ENCODE peak calls at places on chromosome 17, in seven cellular contexts. One of them, this sample, is unnamed.

GRCh38 chr17:41530062-41531048 is 2.2 kb upstream of the KRT19 start:
- DNase-seq in A673: no peak
- DNase-seq in neural progenitor cell: no peak
- DNase-seq in astrocyte of the spinal cord: peak; percentile 87
- DNase-seq in transverse colon: peak; percentile 58
- DNase-seq in IMR-90: peak; percentile 93
- DNase-seq in fibroblast of mammary gland: peak; percentile 85
- DNase-seq in this sample: peak; percentile 85

GRCh38 chr17:47621293-47622178 is 28.2 kb upstream of the KPNB1 start:
- DNase-seq in A673: peak; percentile 73
- DNase-seq in neural progenitor cell: peak; percentile 30
- DNase-seq in astrocyte of the spinal cord: peak; percentile 96
- DNase-seq in transverse colon: no peak
- DNase-seq in IMR-90: peak; percentile 91
- DNase-seq in fibroblast of mammary gland: peak; percentile 88
- DNase-seq in this sample: peak; percentile 90

GRCh38 chr17:33137411-33137810 is 145.8 kb downstream of the SPACA3 start:
- DNase-seq in A673: peak; percentile 83
- DNase-seq in neural progenitor cell: no peak
- DNase-seq in astrocyte of the spinal cord: no peak
- DNase-seq in transverse colon: no peak
- DNase-seq in IMR-90: no peak
- DNase-seq in fibroblast of mammary gland: no peak
- DNase-seq in this sample: no peak

GRCh38 chr17:51598824-51599223 is 338.5 kb downstream of the UTP18 start:
- DNase-seq in A673: no peak
- DNase-seq in neural progenitor cell: no peak
- DNase-seq in astrocyte of the spinal cord: no peak
- DNase-seq in transverse colon: no peak
- DNase-seq in IMR-90: no peak
- DNase-seq in fibroblast of mammary gland: no peak
- DNase-seq in this sample: no peak

GRCh38 chr17:33080091-33080490 is 88.4 kb downstream of the SPACA3 start:
- DNase-seq in A673: no peak
- DNase-seq in neural progenitor cell: no peak
- DNase-seq in astrocyte of the spinal cord: no peak
- DNase-seq in transverse colon: peak; percentile 23
- DNase-seq in IMR-90: no peak
- DNase-seq in fibroblast of mammary gland: no peak
- DNase-seq in this sample: no peak

GRCh38 chr17:74274703-74275340 is 788 bp downstream of the DNAI2 start:
- DNase-seq in A673: no peak
- DNase-seq in neural progenitor cell: no peak
- DNase-seq in astrocyte of the spinal cord: no peak
- DNase-seq in transverse colon: no peak
- DNase-seq in IMR-90: no peak
- DNase-seq in fibroblast of mammary gland: no peak
- DNase-seq in this sample: no peak

GRCh38 chr17:64243340-64243739 is 19.7 kb downstream of the TEX2 start:
- DNase-seq in A673: no peak
- DNase-seq in neural progenitor cell: no peak
- DNase-seq in astrocyte of the spinal cord: no peak
- DNase-seq in transverse colon: no peak
- DNase-seq in IMR-90: no peak
- DNase-seq in fibroblast of mammary gland: no peak
- DNase-seq in this sample: no peak

GRCh38 chr17:57092171-57092570 is 7.1 kb downstream of the AKAP1 start:
- DNase-seq in A673: no peak
- DNase-seq in neural progenitor cell: no peak
- DNase-seq in astrocyte of the spinal cord: peak; percentile 79
- DNase-seq in transverse colon: no peak
- DNase-seq in IMR-90: peak; percentile 72
- DNase-seq in fibroblast of mammary gland: peak; percentile 57
- DNase-seq in this sample: peak; percentile 43

GRCh38 chr17:42233148-42233547 is 38.9 kb upstream of the GHDC start:
- DNase-seq in A673: no peak
- DNase-seq in neural progenitor cell: no peak
- DNase-seq in astrocyte of the spinal cord: no peak
- DNase-seq in transverse colon: no peak
- DNase-seq in IMR-90: peak; percentile 65
- DNase-seq in fibroblast of mammary gland: peak; percentile 36
- DNase-seq in this sample: peak; percentile 83

GRCh38 chr17:49490271-49490670 is 4.8 kb upstream of the NGFR start:
- DNase-seq in A673: no peak
- DNase-seq in neural progenitor cell: no peak
- DNase-seq in astrocyte of the spinal cord: no peak
- DNase-seq in transverse colon: no peak
- DNase-seq in IMR-90: no peak
- DNase-seq in fibroblast of mammary gland: no peak
- DNase-seq in this sample: no peak

GRCh38 chr17:56982312-56982711 is 4.4 kb downstream of the SCPEP1 start:
- DNase-seq in A673: no peak
- DNase-seq in neural progenitor cell: no peak
- DNase-seq in astrocyte of the spinal cord: no peak
- DNase-seq in transverse colon: no peak
- DNase-seq in IMR-90: no peak
- DNase-seq in fibroblast of mammary gland: no peak
- DNase-seq in this sample: no peak

GRCh38 chr17:77349976-77350830 is 209.4 kb downstream of the SEC14L1 start:
- DNase-seq in A673: no peak
- DNase-seq in neural progenitor cell: no peak
- DNase-seq in astrocyte of the spinal cord: peak; percentile 67
- DNase-seq in transverse colon: no peak
- DNase-seq in IMR-90: peak; percentile 86
- DNase-seq in fibroblast of mammary gland: peak; percentile 91
- DNase-seq in this sample: peak; percentile 82

GRCh38 chr17:76091526-76092285 is 11.9 kb downstream of the EXOC7 start:
- DNase-seq in A673: no peak
- DNase-seq in neural progenitor cell: no peak
- DNase-seq in astrocyte of the spinal cord: no peak
- DNase-seq in transverse colon: no peak
- DNase-seq in IMR-90: no peak
- DNase-seq in fibroblast of mammary gland: no peak
- DNase-seq in this sample: no peak

GRCh38 chr17:31561469-31562412 is 170.3 kb downstream of the RAB11FIP4 start:
- DNase-seq in A673: no peak
- DNase-seq in neural progenitor cell: no peak
- DNase-seq in astrocyte of the spinal cord: peak; percentile 53
- DNase-seq in transverse colon: no peak
- DNase-seq in IMR-90: peak; percentile 49
- DNase-seq in fibroblast of mammary gland: peak; percentile 56
- DNase-seq in this sample: peak; percentile 52

GRCh38 chr17:44105483-44105882 is 18.0 kb downstream of the HDAC5 start:
- DNase-seq in A673: no peak
- DNase-seq in neural progenitor cell: no peak
- DNase-seq in astrocyte of the spinal cord: no peak
- DNase-seq in transverse colon: no peak
- DNase-seq in IMR-90: no peak
- DNase-seq in fibroblast of mammary gland: no peak
- DNase-seq in this sample: no peak

GRCh38 chr17:65305116-65305515 is 167.9 kb downstream of the RGS9 start:
- DNase-seq in A673: no peak
- DNase-seq in neural progenitor cell: no peak
- DNase-seq in astrocyte of the spinal cord: no peak
- DNase-seq in transverse colon: no peak
- DNase-seq in IMR-90: no peak
- DNase-seq in fibroblast of mammary gland: no peak
- DNase-seq in this sample: no peak

GRCh38 chr17:79114455-79115301 is 40.1 kb downstream of the ENGASE start:
- DNase-seq in A673: peak; percentile 25
- DNase-seq in neural progenitor cell: peak; percentile 73
- DNase-seq in astrocyte of the spinal cord: no peak
- DNase-seq in transverse colon: peak; percentile 64
- DNase-seq in IMR-90: no peak
- DNase-seq in fibroblast of mammary gland: no peak
- DNase-seq in this sample: no peak

GRCh38 chr17:57612202-57613071 is 132.7 kb downstream of the CCDC182 start:
- DNase-seq in A673: peak; percentile 37
- DNase-seq in neural progenitor cell: peak; percentile 70
- DNase-seq in astrocyte of the spinal cord: no peak
- DNase-seq in transverse colon: no peak
- DNase-seq in IMR-90: no peak
- DNase-seq in fibroblast of mammary gland: no peak
- DNase-seq in this sample: no peak

GRCh38 chr17:47218896-47219430 is 9.8 kb downstream of the MYL4 start:
- DNase-seq in A673: no peak
- DNase-seq in neural progenitor cell: no peak
- DNase-seq in astrocyte of the spinal cord: no peak
- DNase-seq in transverse colon: no peak
- DNase-seq in IMR-90: no peak
- DNase-seq in fibroblast of mammary gland: no peak
- DNase-seq in this sample: no peak

GRCh38 chr17:15289285-15290185 is 24.4 kb upstream of the PMP22 start:
- DNase-seq in A673: no peak
- DNase-seq in neural progenitor cell: no peak
- DNase-seq in astrocyte of the spinal cord: peak; percentile 71
- DNase-seq in transverse colon: no peak
- DNase-seq in IMR-90: peak; percentile 89
- DNase-seq in fibroblast of mammary gland: peak; percentile 79
- DNase-seq in this sample: peak; percentile 57

GRCh38 chr17:68341482-68341881 is 50.2 kb downstream of the ARSG start:
- DNase-seq in A673: no peak
- DNase-seq in neural progenitor cell: peak; percentile 33
- DNase-seq in astrocyte of the spinal cord: no peak
- DNase-seq in transverse colon: no peak
- DNase-seq in IMR-90: no peak
- DNase-seq in fibroblast of mammary gland: no peak
- DNase-seq in this sample: no peak

GRCh38 chr17:78176548-78177025 is 8.2 kb downstream of the SYNGR2 start:
- DNase-seq in A673: peak; percentile 75
- DNase-seq in neural progenitor cell: peak; percentile 79
- DNase-seq in astrocyte of the spinal cord: peak; percentile 32
- DNase-seq in transverse colon: peak; percentile 83
- DNase-seq in IMR-90: peak; percentile 22
- DNase-seq in fibroblast of mammary gland: peak; percentile 41
- DNase-seq in this sample: peak; percentile 51

DNA sequence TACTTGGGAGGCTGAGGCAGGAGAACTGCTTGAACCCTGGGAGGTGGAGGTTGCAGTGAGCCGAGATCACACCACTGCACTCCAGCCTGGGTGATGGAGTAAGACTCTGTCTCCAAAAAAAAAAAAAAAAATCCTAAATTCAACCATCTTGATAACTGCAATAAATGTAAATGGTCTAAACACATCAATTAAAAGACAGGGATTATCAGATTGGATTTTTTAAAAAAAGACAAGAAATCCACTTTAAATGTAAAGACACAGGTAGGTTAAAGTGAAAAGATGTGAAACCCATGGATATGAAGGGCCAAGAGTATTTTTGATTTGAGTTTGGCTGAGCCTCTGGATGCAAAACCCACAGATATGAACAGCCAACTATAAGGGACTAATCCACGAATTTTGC is 64.2 kb upstream of the ATP2A3 start:
- DNase-seq in A673: no peak
- DNase-seq in neural progenitor cell: no peak
- DNase-seq in astrocyte of the spinal cord: no peak
- DNase-seq in transverse colon: no peak
- DNase-seq in IMR-90: no peak
- DNase-seq in fibroblast of mammary gland: no peak
- DNase-seq in this sample: no peak
- H3K4me3 ChIP-seq in A673: no peak overlapping the region
- H3K4me3 ChIP-seq in neural progenitor cell: no peak overlapping the region
- H3K4me3 ChIP-seq in astrocyte of the spinal cord: no peak overlapping the region
- H3K4me3 ChIP-seq in transverse colon: no peak overlapping the region
- H3K4me3 ChIP-seq in IMR-90: no peak overlapping the region
- H3K4me3 ChIP-seq in fibroblast of mammary gland: no peak overlapping the region
- H3K4me3 ChIP-seq in this sample: no peak overlapping the region

DNA sequence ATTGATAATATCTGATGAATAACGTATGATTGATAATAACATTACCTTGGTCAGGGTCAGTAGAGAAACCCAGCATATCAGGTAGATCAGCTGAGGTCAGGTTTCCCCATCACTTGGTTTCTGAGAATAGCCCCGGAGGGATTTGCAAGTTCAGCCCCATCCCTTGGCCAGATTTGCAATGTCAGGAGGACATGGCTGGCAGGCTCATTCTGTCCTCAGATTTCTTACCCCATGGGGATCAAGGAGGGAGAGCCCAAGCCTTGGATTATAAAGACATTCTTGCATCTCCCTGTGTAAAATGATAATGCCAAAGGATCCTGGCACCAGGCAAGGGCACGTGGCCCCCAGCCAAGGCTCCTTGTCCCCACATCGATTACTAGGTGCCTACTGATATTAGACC is 53.2 kb downstream of the MYH3 start:
- DNase-seq in A673: no peak
- DNase-seq in neural progenitor cell: no peak
- DNase-seq in astrocyte of the spinal cord: no peak
- DNase-seq in transverse colon: no peak
- DNase-seq in IMR-90: no peak
- DNase-seq in fibroblast of mammary gland: no peak
- DNase-seq in this sample: no peak
- TF ChIP-seq CTCF in A673: no peak
- TF ChIP-seq CTCF in neural progenitor cell: no peak
- TF ChIP-seq CTCF in astrocyte of the spinal cord: no peak
- TF ChIP-seq CTCF in transverse colon: no peak
- TF ChIP-seq CTCF in IMR-90: no peak
- TF ChIP-seq CTCF in fibroblast of mammary gland: no peak
- TF ChIP-seq CTCF in this sample: no peak

GRCh38 chr17:18916816-18917496 is 35.0 kb upstream of the SLC5A10 start:
- DNase-seq in A673: peak; percentile 11
- DNase-seq in neural progenitor cell: no peak
- DNase-seq in astrocyte of the spinal cord: no peak
- DNase-seq in transverse colon: no peak
- DNase-seq in IMR-90: peak; percentile 45
- DNase-seq in fibroblast of mammary gland: peak; percentile 74
- DNase-seq in this sample: no peak
- H3K4me3 ChIP-seq in A673: no peak overlapping the region
- H3K4me3 ChIP-seq in neural progenitor cell: no peak overlapping the region
- H3K4me3 ChIP-seq in astrocyte of the spinal cord: no peak overlapping the region
- H3K4me3 ChIP-seq in transverse colon: no peak overlapping the region
- H3K4me3 ChIP-seq in IMR-90: no peak overlapping the region
- H3K4me3 ChIP-seq in fibroblast of mammary gland: no peak overlapping the region
- H3K4me3 ChIP-seq in this sample: no peak overlapping the region

DNA sequence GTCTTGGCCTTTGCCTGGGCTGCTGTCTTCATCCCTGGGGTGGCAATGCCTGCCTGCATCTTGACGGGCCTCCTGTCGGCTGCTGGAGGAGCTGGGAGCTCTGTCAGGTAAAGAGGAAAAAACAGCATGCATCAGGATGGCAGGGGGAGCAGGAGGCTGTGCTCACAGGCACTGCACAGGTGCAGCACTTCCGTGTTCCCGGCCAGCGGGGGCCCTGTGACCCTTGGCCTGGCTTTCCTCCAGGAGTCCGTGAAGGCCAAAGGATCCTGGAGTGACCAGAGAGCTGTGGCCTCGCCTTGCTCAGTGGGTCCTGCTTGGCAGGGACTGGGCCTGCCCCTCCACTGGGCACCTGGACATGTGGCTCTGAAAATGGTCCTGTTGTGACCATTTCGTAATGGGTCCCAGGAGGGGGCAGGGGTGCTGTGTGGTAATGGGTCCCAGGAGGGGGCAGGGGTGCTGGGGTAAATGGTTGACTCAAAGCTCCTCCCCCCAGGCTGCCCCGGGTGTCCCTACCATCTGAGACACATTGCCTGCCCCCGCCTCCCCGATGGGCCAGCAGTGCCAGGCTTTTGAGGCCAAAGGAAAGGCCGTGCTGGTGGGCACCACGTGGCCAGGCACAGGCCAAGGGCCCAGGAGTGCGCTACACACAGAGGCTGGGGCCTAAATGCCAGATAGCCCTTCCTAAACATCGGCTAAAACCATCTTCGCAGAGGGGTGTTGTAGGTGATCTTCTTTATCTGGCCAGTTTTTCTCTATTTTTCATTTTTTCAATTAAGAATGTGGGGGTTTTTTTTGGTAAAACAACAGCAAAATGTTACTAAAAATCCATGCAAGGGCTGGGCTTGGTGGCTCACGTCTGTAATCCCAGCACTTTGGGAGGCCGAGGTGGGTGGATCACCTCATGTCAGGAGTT is 4.0 kb upstream of the FASN start:
- DNase-seq in A673: no peak
- DNase-seq in neural progenitor cell: no peak
- DNase-seq in astrocyte of the spinal cord: no peak
- DNase-seq in transverse colon: no peak
- DNase-seq in IMR-90: no peak
- DNase-seq in fibroblast of mammary gland: no peak
- DNase-seq in this sample: no peak
- TF ChIP-seq CTCF in A673: no peak
- TF ChIP-seq CTCF in neural progenitor cell: no peak
- TF ChIP-seq CTCF in astrocyte of the spinal cord: no peak
- TF ChIP-seq CTCF in transverse colon: no peak
- TF ChIP-seq CTCF in IMR-90: no peak
- TF ChIP-seq CTCF in fibroblast of mammary gland: no peak
- TF ChIP-seq CTCF in this sample: no peak